ENCODE peak calls at places on chromosomes 16 and 17, in ten cellular contexts. E, Y, M, N, G, R, O, S, F and Q are unnamed samples.

GRCh38 chr17:44829558-44830358 is at the start of gene GJC1:
- DNase-seq in R (peak), E (no peak), O (no peak), M (no peak), Y (peak), G (peak), F (peak), S (peak), N (peak), Q (peak)

GRCh38 chr16:78973041-78973440 is 627.5 kb downstream of the MAF start:
- DNase-seq in E (no peak), Y (no peak), G (no peak), M (no peak), F (no peak), R (no peak), O (no peak), N (no peak), S (no peak), Q (no peak)

GRCh38 chr16:4677390-4677789 is 16.0 kb upstream of the NUDT16L1 start:
- DNase-seq in M (no peak), Y (no peak), E (no peak), F (no peak), N (no peak), S (peak), O (no peak), R (no peak), G (no peak), Q (no peak)

GRCh38 chr16:54411555-54411954 is 125.0 kb upstream of the IRX3 start:
- DNase-seq in R (no peak), G (peak), M (no peak), Y (no peak), F (no peak), N (peak), S (no peak), E (no peak), O (no peak), Q (no peak)

GRCh38 chr17:82213251-82214011 is 789 bp upstream of the CCDC57 start:
- DNase-seq in M (no peak), R (peak), S (peak), Y (no peak), E (peak), O (peak), G (peak), N (peak), F (peak), Q (no peak)

GRCh38 chr16:1363501-1364041 is 11.8 kb downstream of the GNPTG start:
- DNase-seq in F (peak), N (no peak), O (no peak), G (peak), Y (peak), R (peak), S (peak), M (peak), E (peak), Q (peak)

GRCh38 chr17:57747221-57748017 is 2.3 kb upstream of the CCDC182 start:
- DNase-seq in G (peak), O (peak), E (peak), S (no peak), Y (peak), R (peak), F (no peak), N (peak), M (peak), Q (peak)

GRCh38 chr17:44905006-44906000 is 6.1 kb upstream of the EFTUD2 start:
- DNase-seq in R (peak), G (no peak), O (no peak), Y (no peak), N (peak), E (peak), S (no peak), M (peak), F (no peak), Q (no peak)

GRCh38 chr16:75317101-75317522 is 65.7 kb upstream of the BCAR1 start:
- DNase-seq in F (no peak), M (no peak), Y (no peak), E (peak), O (no peak), G (no peak), R (no peak), S (no peak), N (no peak), Q (peak)

GRCh38 chr16:10949424-10949970 is 5.1 kb downstream of the CLEC16A start:
- DNase-seq in N (no peak), R (peak), S (no peak), G (peak), M (peak), F (no peak), O (peak), Y (peak), E (peak), Q (peak)

GRCh38 chr16:24396350-24397271 is 140.5 kb downstream of the CACNG3 start:
- DNase-seq in O (no peak), E (no peak), G (no peak), M (no peak), Y (peak), F (no peak), N (no peak), R (no peak), S (no peak), Q (peak)

GRCh38 chr16:19700319-19700781 is 17.7 kb downstream of the KNOP1 start:
- DNase-seq in E (peak), G (no peak), M (peak), N (peak), O (no peak), S (no peak), R (peak), F (no peak), Y (no peak), Q (no peak)

GRCh38 chr17:42288985-42289862 is 926 bp downstream of the STAT5A start:
- DNase-seq in Y (no peak), S (peak), M (peak), G (peak), O (no peak), E (no peak), F (peak), R (peak), N (peak), Q (peak)

GRCh38 chr17:80859004-80859941 is 132.4 kb upstream of the CHMP6 start:
- DNase-seq in G (peak), O (no peak), N (peak), S (peak), R (peak), M (no peak), F (peak), E (peak), Y (no peak), Q (no peak)

GRCh38 chr17:7313028-7313889 is 1.9 kb downstream of the GPS2 start:
- DNase-seq in R (no peak), N (no peak), S (peak), Y (peak), E (peak), G (peak), F (no peak), M (no peak), O (no peak), Q (peak)
- H3K4me3 ChIP-seq in R (no peak), N (no peak), S (no peak), Y (peak), E (no peak), G (peak), F (no peak), M (no peak), O (no peak), Q (no peak)

DNA sequence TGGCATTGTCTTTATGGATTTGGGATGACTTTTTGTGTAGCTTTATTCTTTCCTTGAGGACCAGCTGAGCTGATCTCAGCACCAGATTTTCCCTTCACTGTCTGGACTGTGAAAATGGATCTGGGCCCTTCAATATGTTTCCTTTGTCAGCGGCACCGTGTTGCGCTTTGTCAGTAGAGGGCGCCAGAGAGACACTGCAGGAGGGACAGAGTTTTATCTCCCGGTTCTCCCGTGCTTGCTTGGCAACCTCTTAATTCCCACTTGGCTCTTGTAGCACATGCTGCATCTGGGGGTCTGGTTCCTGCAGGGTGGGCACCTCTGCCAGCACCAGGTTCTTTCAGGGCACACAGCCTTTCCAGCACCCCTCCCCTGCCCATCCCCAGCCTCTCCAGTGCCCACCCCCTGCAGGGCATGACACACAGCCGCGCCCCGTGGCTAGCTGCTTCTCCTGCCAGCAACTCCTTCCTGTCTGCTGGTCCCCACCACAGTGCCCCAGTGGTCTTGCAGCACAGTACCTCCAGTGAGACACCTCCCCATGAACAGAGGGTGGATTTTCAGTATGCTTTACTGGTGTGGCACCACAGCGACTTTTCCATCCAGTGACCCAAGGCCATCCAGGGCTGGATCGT is 19.6 kb downstream of the OR1D5 start:
- DNase-seq in S (peak), R (no peak), N (no peak), M (no peak), E (peak), F (peak), Y (peak), G (peak), O (no peak), Q (peak)
- TF ChIP-seq CTCF in S (no peak), R (no peak), N (no peak), M (no peak), E (peak), F (no peak), Y (peak), G (peak), O (no peak), Q (peak)

GRCh38 chr17:15377608-15378007 is 36.2 kb upstream of the TEKT3 start:
- DNase-seq in N (no peak), E (peak), M (no peak), S (no peak), G (peak), R (no peak), Y (no peak), O (no peak), F (no peak), Q (no peak)
- H3K4me3 ChIP-seq in N (no peak), E (no peak), M (no peak), S (no peak), G (no peak), R (no peak), Y (no peak), O (no peak), F (peak), Q (no peak)

GRCh38 chr16:65684230-65684629 is 562.4 kb upstream of the CDH11 start:
- DNase-seq in M (no peak), G (peak), N (no peak), Y (no peak), F (no peak), R (no peak), O (no peak), S (no peak), E (no peak), Q (no peak)
- TF ChIP-seq CTCF in M (no peak), G (peak), N (no peak), Y (peak), F (no peak), R (no peak), O (no peak), S (no peak), E (peak), Q (peak)